ENCODE peak calls at places on chromosome 1, in nine cellular contexts. F, G, K, L, M, R, V, E and T are unnamed samples.

GRCh38 chr1:115980998-115981993 is 5.0 kb downstream of the SLC22A15 start:
- DNase-seq in F (peak), V (peak), G (peak), M (peak), L (peak), K (peak), R (peak), E (no peak), T (peak)

GRCh38 chr1:51814513-51814912 is 64.0 kb downstream of the NRDC start:
- DNase-seq in F (no peak), M (no peak), E (no peak), G (no peak), R (no peak), L (no peak), V (no peak), K (no peak), T (no peak)

GRCh38 chr1:89705901-89706699 is 73.2 kb downstream of the LRRC8C start:
- DNase-seq in G (no peak), K (no peak), V (no peak), L (peak), E (no peak), F (no peak), R (no peak), M (no peak), T (no peak)

GRCh38 chr1:175287377-175287776 is 94.8 kb upstream of the KIAA0040 start:
- DNase-seq in K (no peak), E (no peak), G (no peak), L (peak), R (no peak), F (no peak), M (no peak), V (peak), T (no peak)

GRCh38 chr1:3389093-3389833 is 65.2 kb upstream of the ARHGEF16 start:
- DNase-seq in K (no peak), E (no peak), R (no peak), G (no peak), M (no peak), L (no peak), F (no peak), V (no peak), T (no peak)

GRCh38 chr1:32390904-32391480 is 3.2 kb downstream of the BSDC1 start:
- DNase-seq in E (no peak), L (no peak), F (no peak), V (no peak), R (no peak), G (no peak), M (no peak), K (no peak), T (peak)

GRCh38 chr1:216847385-216848036 is 124.3 kb upstream of the ESRRG start:
- DNase-seq in M (no peak), R (peak), L (no peak), K (peak), G (no peak), V (peak), E (no peak), F (peak), T (no peak)

GRCh38 chr1:62301726-62302390 is 17.4 kb downstream of the KANK4 start:
- DNase-seq in L (no peak), R (no peak), E (no peak), M (no peak), K (no peak), F (no peak), G (no peak), V (peak), T (no peak)

GRCh38 chr1:102799496-102799895 is 308.8 kb downstream of the COL11A1 start:
- DNase-seq in L (no peak), G (peak), V (no peak), F (peak), E (no peak), K (no peak), M (no peak), R (peak), T (no peak)

GRCh38 chr1:20147846-20148570 is 8.9 kb downstream of the PLA2G2F start:
- DNase-seq in L (no peak), F (no peak), K (no peak), G (no peak), R (no peak), V (no peak), M (no peak), E (no peak), T (no peak)

GRCh38 chr1:236117710-236118109 is 24.6 kb upstream of the GPR137B start:
- DNase-seq in R (no peak), F (no peak), V (no peak), K (no peak), G (no peak), L (no peak), M (no peak), E (no peak), T (no peak)

GRCh38 chr1:109989656-109990653 is 5.4 kb downstream of the AHCYL1 start:
- DNase-seq in V (no peak), G (peak), K (peak), F (peak), L (peak), E (no peak), R (no peak), M (no peak), T (peak)

GRCh38 chr1:237287876-237288517 is 246.0 kb downstream of the RYR2 start:
- DNase-seq in G (no peak), L (no peak), M (peak), K (no peak), R (no peak), E (no peak), F (no peak), V (peak), T (no peak)

GRCh38 chr1:110375490-110375889 is 15.3 kb downstream of the SLC16A4 start:
- DNase-seq in V (no peak), M (no peak), R (no peak), F (peak), G (peak), L (no peak), E (no peak), K (peak), T (peak)

GRCh38 chr1:56986397-56986796 is 20.6 kb upstream of the C8B start:
- DNase-seq in F (no peak), E (no peak), G (no peak), K (no peak), L (no peak), M (no peak), R (no peak), V (no peak), T (no peak)

GRCh38 chr1:44484155-44484688 is 79.2 kb downstream of the RNF220 start:
- DNase-seq in L (no peak), E (no peak), V (no peak), K (no peak), F (no peak), M (no peak), G (peak), R (peak), T (no peak)

GRCh38 chr1:230518511-230518910 is 92.4 kb upstream of the PGBD5 start:
- DNase-seq in G (no peak), E (no peak), R (no peak), M (no peak), L (no peak), K (no peak), V (no peak), F (no peak), T (no peak)

GRCh38 chr1:224872832-224873644 is 56.4 kb upstream of the DNAH14 start:
- DNase-seq in G (no peak), E (no peak), R (no peak), L (no peak), K (no peak), V (no peak), M (no peak), F (no peak), T (no peak)

GRCh38 chr1:2611034-2611501 is 21.7 kb downstream of the MMEL1 start:
- DNase-seq in V (peak), E (peak), M (no peak), R (peak), K (no peak), F (peak), G (no peak), L (peak), T (no peak)

GRCh38 chr1:81374481-81374880 is 426.3 kb upstream of the ADGRL2 start:
- DNase-seq in F (no peak), R (no peak), M (no peak), K (no peak), V (no peak), E (no peak), L (no peak), G (no peak), T (no peak)

GRCh38 chr1:155081472-155082300 is 3.0 kb downstream of the EFNA3 start:
- DNase-seq in V (no peak), F (peak), K (no peak), R (no peak), E (no peak), L (no peak), G (no peak), M (peak), T (no peak)

GRCh38 chr1:44733365-44733764 is 2.4 kb upstream of the RNU5D-1 start:
- DNase-seq in K (peak), F (peak), V (peak), L (no peak), M (no peak), G (peak), E (no peak), R (peak), T (peak)

GRCh38 chr1:209777587-209777986 is 6.8 kb downstream of the C1orf74 start:
- DNase-seq in L (no peak), R (no peak), K (no peak), F (no peak), G (no peak), M (no peak), V (peak), E (no peak), T (no peak)

GRCh38 chr1:45493116-45493697 is 2.2 kb upstream of the TESK2 start:
- DNase-seq in G (peak), M (peak), R (peak), V (peak), K (peak), E (peak), F (peak), L (peak), T (peak)

GRCh38 chr1:10634428-10635384 is 160.0 kb downstream of the PEX14 start:
- DNase-seq in F (peak), K (peak), R (no peak), E (no peak), G (peak), V (peak), L (no peak), M (no peak), T (peak)

GRCh38 chr1:54995013-54995760 is 3.5 kb upstream of the BSND start:
- DNase-seq in M (no peak), K (no peak), E (no peak), L (no peak), G (no peak), V (no peak), R (no peak), F (no peak), T (no peak)

GRCh38 chr1:155277896-155278688 is 829 bp downstream of the HCN3 start:
- DNase-seq in R (peak), M (peak), K (no peak), F (peak), E (peak), V (peak), L (peak), G (peak), T (peak)

GRCh38 chr1:64241069-64241468 is 37.6 kb downstream of the UBE2U start:
- DNase-seq in E (no peak), R (no peak), L (no peak), M (no peak), G (no peak), V (no peak), F (no peak), K (no peak), T (no peak)

GRCh38 chr1:64240209-64240608 is 36.8 kb downstream of the UBE2U start:
- DNase-seq in V (no peak), M (no peak), R (peak), F (peak), E (no peak), L (no peak), K (peak), G (peak), T (peak)

GRCh38 chr1:64243757-64244080 is 40.3 kb downstream of the UBE2U start:
- DNase-seq in M (peak), K (no peak), L (no peak), G (no peak), F (no peak), R (no peak), V (no peak), E (no peak), T (no peak)

GRCh38 chr1:64245495-64245894 is 42.1 kb downstream of the UBE2U start:
- DNase-seq in M (no peak), L (peak), V (peak), K (no peak), F (no peak), G (no peak), R (no peak), E (no peak), T (no peak)

GRCh38 chr1:64242895-64243756 is 39.7 kb downstream of the UBE2U start:
- DNase-seq in F (peak), G (peak), M (peak), R (peak), E (no peak), L (peak), K (peak), V (peak), T (peak)
- H3K4me3 ChIP-seq in F (no peak), G (no peak), M (peak), R (no peak), E (no peak), L (no peak), K (no peak), V (no peak), T (no peak)

GRCh38 chr1:190754769-190755168 is 277.1 kb upstream of the BRINP3 start:
- DNase-seq in L (no peak), K (no peak), F (peak), R (peak), M (no peak), E (no peak), G (peak), V (peak), T (peak)
- H3K4me3 ChIP-seq in L (no peak), K (no peak), F (no peak), R (no peak), M (no peak), E (no peak), G (no peak), V (no peak), T (no peak)

GRCh38 chr1:26921126-26921461 is 449 bp upstream of the NUDC start:
- DNase-seq in L (no peak), G (no peak), M (no peak), E (no peak), K (no peak), F (no peak), R (no peak), V (no peak), T (no peak)
- H3K4me3 ChIP-seq in L (peak), G (peak), M (peak), E (peak), K (peak), F (peak), R (peak), V (peak), T (peak)

GRCh38 chr1:25197982-25198681 is 34.2 kb downstream of the SYF2 start:
- DNase-seq in V (peak), M (no peak), R (no peak), K (peak), F (no peak), L (no peak), G (no peak), E (no peak), T (no peak)
- H3K4me3 ChIP-seq in V (no peak), M (no peak), R (no peak), K (peak), F (no peak), L (no peak), G (no peak), E (no peak), T (no peak)

DNA sequence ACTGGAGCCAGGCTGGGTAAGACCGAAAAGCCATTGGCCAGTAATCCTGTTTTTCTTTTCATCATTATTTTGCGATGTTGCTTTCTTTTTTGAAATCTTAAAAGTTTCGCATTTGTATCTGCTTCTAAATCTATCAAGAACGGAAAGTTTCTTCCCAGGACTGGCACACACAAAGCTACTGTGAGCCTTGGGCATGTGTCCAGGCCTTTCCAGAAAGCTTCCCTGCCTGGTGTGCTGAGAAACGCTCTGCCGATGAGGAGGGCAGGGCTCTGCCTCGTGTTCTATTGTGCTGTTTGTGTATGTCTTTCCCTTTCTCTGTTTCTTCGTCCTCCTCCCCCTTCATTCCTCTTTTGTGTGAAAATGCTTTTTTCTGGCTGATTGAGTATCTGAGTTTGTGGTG is 72.4 kb downstream of the RGL1 start:
- DNase-seq in E (peak), R (peak), V (no peak), G (peak), L (no peak), M (no peak), K (peak), F (peak), T (peak)
- H3K4me3 ChIP-seq in E (peak), R (no peak), V (no peak), G (no peak), L (no peak), M (no peak), K (peak), F (peak), T (peak)

DNA sequence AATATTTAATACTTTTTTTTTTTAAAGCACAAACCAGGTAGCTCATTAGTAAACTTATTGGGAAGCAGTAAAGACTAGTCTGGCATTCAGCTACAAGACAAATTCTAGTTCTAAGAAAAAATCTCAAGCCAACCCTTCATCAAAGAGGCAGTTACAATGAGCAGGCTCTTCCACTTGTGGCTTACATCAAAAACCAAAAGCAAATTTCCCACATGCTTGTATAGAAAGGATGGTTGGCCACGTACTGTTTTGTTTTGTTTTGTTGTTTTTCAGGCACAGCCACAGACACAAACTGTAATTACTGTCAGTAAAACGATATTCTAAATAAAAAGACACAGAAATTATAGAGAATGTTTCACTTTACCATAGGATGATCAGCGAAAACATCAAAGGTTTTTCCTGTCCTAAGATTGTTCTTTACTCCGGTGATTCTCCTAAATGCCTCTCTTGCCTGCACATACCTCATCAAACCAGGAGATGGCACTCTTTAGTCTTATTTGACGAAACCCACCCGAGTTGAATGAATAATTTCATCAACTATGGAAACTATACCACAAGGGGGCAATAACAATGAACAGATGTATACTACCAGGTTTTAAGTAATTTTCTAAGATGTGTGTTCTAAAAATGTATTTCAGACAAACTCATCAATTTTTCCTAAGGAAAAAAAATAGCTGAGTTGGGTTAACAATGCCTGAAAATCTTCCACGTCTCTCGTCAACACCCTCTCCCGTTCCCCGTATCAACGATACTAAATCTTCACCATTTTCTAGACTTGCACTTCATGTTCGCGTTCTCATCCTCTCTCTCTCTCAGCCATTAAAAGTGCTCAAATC is 26.9 kb downstream of the RPL5 start:
- DNase-seq in K (peak), R (peak), E (peak), G (peak), L (peak), M (peak), V (peak), F (peak), T (peak)
- H3K4me3 ChIP-seq in K (no peak), R (no peak), E (peak), G (no peak), L (peak), M (no peak), V (no peak), F (no peak), T (no peak)

GRCh38 chr1:11701551-11701961 is 10.0 kb downstream of the DRAXIN start:
- DNase-seq in V (no peak), E (no peak), F (peak), G (no peak), L (no peak), M (no peak), K (no peak), R (no peak), T (no peak)
- H3K4me3 ChIP-seq in V (peak), E (no peak), F (no peak), G (no peak), L (no peak), M (no peak), K (no peak), R (no peak), T (no peak)

DNA sequence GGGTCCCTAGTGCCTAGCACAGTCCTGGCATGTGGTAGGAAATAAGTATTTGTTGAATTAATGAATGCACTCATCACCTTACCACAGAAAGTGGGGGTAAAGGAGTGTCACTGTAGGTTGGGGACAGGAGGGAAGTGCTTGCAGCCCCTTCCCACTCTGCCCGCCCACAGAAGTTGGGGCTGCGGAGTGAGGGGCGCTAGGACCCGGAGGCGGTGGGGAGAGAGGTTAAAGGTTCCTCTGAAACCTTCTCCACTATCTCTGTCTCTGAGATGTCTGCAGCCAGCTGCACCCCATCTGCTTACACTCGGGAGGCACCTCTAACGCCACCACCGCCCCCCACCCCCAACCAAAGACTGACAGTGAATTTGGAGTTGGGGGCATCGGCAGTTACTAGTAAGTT is 1.4 kb upstream of the WNT2B start:
- DNase-seq in V (no peak), G (no peak), F (no peak), R (no peak), K (no peak), E (no peak), L (no peak), M (no peak), T (no peak)
- H3K4me3 ChIP-seq in V (no peak), G (no peak), F (no peak), R (no peak), K (no peak), E (no peak), L (peak), M (no peak), T (no peak)

GRCh38 chr1:198904356-198904755 is 265.5 kb downstream of the PTPRC start:
- DNase-seq in F (peak), V (no peak), E (no peak), L (no peak), R (no peak), G (peak), K (peak), M (no peak), T (no peak)
- H3K4me3 ChIP-seq in F (no peak), V (no peak), E (no peak), L (no peak), R (no peak), G (no peak), K (peak), M (no peak), T (no peak)

DNA sequence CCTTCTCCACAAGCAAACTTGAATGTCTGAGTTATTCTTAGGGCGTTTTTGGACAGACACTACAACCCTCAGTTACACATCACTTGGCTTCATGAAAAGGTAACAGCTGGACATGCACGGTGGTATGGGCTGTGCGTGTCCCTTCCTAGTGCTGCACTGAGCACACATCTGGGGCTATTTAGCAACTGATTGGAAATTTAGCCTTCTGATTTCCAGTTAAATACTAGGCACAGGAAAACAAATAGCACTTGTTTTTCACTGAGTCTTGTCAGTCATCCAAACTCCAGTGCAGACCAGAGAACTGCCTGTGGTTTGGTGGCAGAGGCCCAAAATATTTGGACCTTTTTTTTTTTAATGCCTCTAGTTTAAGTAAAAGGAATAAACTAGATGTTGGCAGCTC is 134.7 kb downstream of the TGFBR3 start:
- DNase-seq in L (no peak), K (peak), R (peak), G (peak), F (peak), M (no peak), E (no peak), V (no peak), T (peak)
- H3K4me3 ChIP-seq in L (no peak), K (no peak), R (no peak), G (no peak), F (no peak), M (no peak), E (no peak), V (no peak), T (no peak)